ENCODE peak calls at places on chromosomes 4 and X, in nine cellular contexts. One of them, this sample, is unnamed.

GRCh38 chr4:41611881-41612871 is 74.2 kb downstream of the LIMCH1 start:
- DNase-seq in A549: peak; percentile 17
- DNase-seq in HCT116: no peak
- DNase-seq in ovary: peak; percentile 43
- DNase-seq in erythroblast: no peak
- DNase-seq in GM12878: no peak
- DNase-seq in NB4: no peak
- DNase-seq in GM12891: no peak
- DNase-seq in spleen: no peak
- DNase-seq in this sample: peak; percentile 17

GRCh38 chrX:154809939-154810665 is 4.8 kb upstream of the MPP1 start:
- DNase-seq in A549: no peak
- DNase-seq in HCT116: no peak
- DNase-seq in ovary: no peak
- DNase-seq in erythroblast: no peak
- DNase-seq in GM12878: no peak
- DNase-seq in NB4: peak; percentile 42
- DNase-seq in GM12891: no peak
- DNase-seq in spleen: no peak
- DNase-seq in this sample: no peak

GRCh38 chr4:174217273-174218126 is 66.0 kb downstream of the FBXO8 start:
- DNase-seq in A549: no peak
- DNase-seq in HCT116: no peak
- DNase-seq in ovary: peak; percentile 25
- DNase-seq in erythroblast: peak; percentile 37
- DNase-seq in GM12878: no peak
- DNase-seq in NB4: peak; percentile 39
- DNase-seq in GM12891: no peak
- DNase-seq in spleen: no peak
- DNase-seq in this sample: peak; percentile 8

GRCh38 chr4:128924951-128925350 is 115.5 kb downstream of the JADE1 start:
- DNase-seq in A549: no peak
- DNase-seq in HCT116: no peak
- DNase-seq in ovary: no peak
- DNase-seq in erythroblast: no peak
- DNase-seq in GM12878: no peak
- DNase-seq in NB4: no peak
- DNase-seq in GM12891: no peak
- DNase-seq in spleen: no peak
- DNase-seq in this sample: no peak

GRCh38 chrX:149962859-149963757 is 24.8 kb upstream of the EOLA2 start:
- DNase-seq in A549: peak; percentile 69
- DNase-seq in HCT116: peak; percentile 45
- DNase-seq in ovary: peak; percentile 35
- DNase-seq in erythroblast: peak; percentile 35
- DNase-seq in GM12878: peak; percentile 5
- DNase-seq in NB4: peak; percentile 49
- DNase-seq in GM12891: no peak
- DNase-seq in spleen: no peak
- DNase-seq in this sample: peak; percentile 10

GRCh38 chr4:156217236-156217635 is 263.6 kb upstream of the CTSO start:
- DNase-seq in A549: no peak
- DNase-seq in HCT116: no peak
- DNase-seq in ovary: no peak
- DNase-seq in erythroblast: no peak
- DNase-seq in GM12878: no peak
- DNase-seq in NB4: no peak
- DNase-seq in GM12891: no peak
- DNase-seq in spleen: no peak
- DNase-seq in this sample: no peak

GRCh38 chrX:130280901-130281300 is 12.2 kb upstream of the ZNF280C start:
- DNase-seq in A549: no peak
- DNase-seq in HCT116: no peak
- DNase-seq in ovary: no peak
- DNase-seq in erythroblast: no peak
- DNase-seq in GM12878: no peak
- DNase-seq in NB4: no peak
- DNase-seq in GM12891: no peak
- DNase-seq in spleen: no peak
- DNase-seq in this sample: no peak

GRCh38 chrX:21926116-21926515 is 14.4 kb upstream of the SMS start:
- DNase-seq in A549: peak; percentile 18
- DNase-seq in HCT116: no peak
- DNase-seq in ovary: no peak
- DNase-seq in erythroblast: no peak
- DNase-seq in GM12878: no peak
- DNase-seq in NB4: peak; percentile 56
- DNase-seq in GM12891: no peak
- DNase-seq in spleen: no peak
- DNase-seq in this sample: no peak

GRCh38 chr4:108890491-108890890 is 127.6 kb upstream of the ETNPPL start:
- DNase-seq in A549: no peak
- DNase-seq in HCT116: no peak
- DNase-seq in ovary: no peak
- DNase-seq in erythroblast: no peak
- DNase-seq in GM12878: no peak
- DNase-seq in NB4: no peak
- DNase-seq in GM12891: no peak
- DNase-seq in spleen: no peak
- DNase-seq in this sample: no peak

GRCh38 chrX:40057405-40057804 is 40.4 kb downstream of the BCOR start:
- DNase-seq in A549: no peak
- DNase-seq in HCT116: no peak
- DNase-seq in ovary: no peak
- DNase-seq in erythroblast: no peak
- DNase-seq in GM12878: no peak
- DNase-seq in NB4: no peak
- DNase-seq in GM12891: no peak
- DNase-seq in spleen: no peak
- DNase-seq in this sample: no peak

GRCh38 chr4:56055991-56056390 is 107.2 kb downstream of the CEP135 start:
- DNase-seq in A549: no peak
- DNase-seq in HCT116: no peak
- DNase-seq in ovary: no peak
- DNase-seq in erythroblast: no peak
- DNase-seq in GM12878: no peak
- DNase-seq in NB4: no peak
- DNase-seq in GM12891: no peak
- DNase-seq in spleen: no peak
- DNase-seq in this sample: no peak

GRCh38 chr4:88033309-88033708 is 25.9 kb downstream of the PKD2 start:
- DNase-seq in A549: peak; percentile 68
- DNase-seq in HCT116: peak; percentile 34
- DNase-seq in ovary: no peak
- DNase-seq in erythroblast: peak; percentile 87
- DNase-seq in GM12878: no peak
- DNase-seq in NB4: peak; percentile 65
- DNase-seq in GM12891: peak; percentile 28
- DNase-seq in spleen: no peak
- DNase-seq in this sample: no peak

GRCh38 chrX:38312436-38312835 is 14.9 kb downstream of the RPGR start:
- DNase-seq in A549: peak; percentile 40
- DNase-seq in HCT116: peak; percentile 56
- DNase-seq in ovary: no peak
- DNase-seq in erythroblast: no peak
- DNase-seq in GM12878: no peak
- DNase-seq in NB4: peak; percentile 75
- DNase-seq in GM12891: no peak
- DNase-seq in spleen: no peak
- DNase-seq in this sample: no peak

DNA sequence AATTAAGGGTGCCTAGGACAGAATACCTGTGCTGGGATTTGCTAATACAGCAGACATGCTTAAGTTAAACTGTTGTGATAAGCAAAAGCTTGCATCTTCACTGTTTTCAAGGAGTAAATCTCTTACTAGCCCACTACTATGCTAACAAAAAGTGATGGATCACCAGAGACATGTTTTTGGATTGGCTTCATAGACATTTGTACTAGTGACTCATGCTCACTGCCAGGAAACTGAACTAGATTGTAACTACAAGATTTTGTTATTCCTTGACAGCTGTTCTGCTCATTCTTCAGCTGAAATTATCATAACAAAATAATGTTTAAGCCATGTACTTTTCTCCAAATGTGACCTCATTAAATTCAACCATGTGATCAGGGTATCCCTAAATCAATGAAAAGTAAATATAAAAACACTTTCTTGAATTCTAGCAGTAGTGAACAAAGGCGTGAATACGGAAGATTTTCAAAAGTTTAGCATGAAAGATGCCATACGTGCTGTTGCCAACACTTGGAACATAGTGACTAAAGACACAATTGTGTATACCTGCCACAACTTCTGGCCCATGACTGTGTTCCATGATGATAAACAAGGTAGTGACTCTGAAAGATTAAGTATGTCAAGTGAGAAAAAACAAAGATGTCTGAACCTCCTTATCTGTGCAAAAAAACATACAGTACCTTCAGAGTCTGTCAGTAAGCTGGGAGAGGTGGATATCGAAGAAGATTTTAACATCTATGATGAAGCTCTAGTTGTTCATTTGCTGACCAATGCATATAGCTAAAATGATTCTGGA is 154.0 kb downstream of the BTC start:
- DNase-seq in A549: no peak
- DNase-seq in HCT116: no peak
- DNase-seq in ovary: no peak
- DNase-seq in erythroblast: no peak
- DNase-seq in GM12878: no peak
- DNase-seq in NB4: no peak
- DNase-seq in GM12891: no peak
- DNase-seq in spleen: no peak
- DNase-seq in this sample: no peak
- TF ChIP-seq POLR2A in A549: no peak
- TF ChIP-seq POLR2A in HCT116: peak; percentile 55
- TF ChIP-seq POLR2A in ovary: no peak
- TF ChIP-seq POLR2A in erythroblast: no peak
- TF ChIP-seq POLR2A in GM12878: no peak
- TF ChIP-seq POLR2A in NB4: no peak
- TF ChIP-seq POLR2A in GM12891: no peak
- TF ChIP-seq POLR2A in spleen: no peak
- TF ChIP-seq POLR2A in this sample: no peak

DNA sequence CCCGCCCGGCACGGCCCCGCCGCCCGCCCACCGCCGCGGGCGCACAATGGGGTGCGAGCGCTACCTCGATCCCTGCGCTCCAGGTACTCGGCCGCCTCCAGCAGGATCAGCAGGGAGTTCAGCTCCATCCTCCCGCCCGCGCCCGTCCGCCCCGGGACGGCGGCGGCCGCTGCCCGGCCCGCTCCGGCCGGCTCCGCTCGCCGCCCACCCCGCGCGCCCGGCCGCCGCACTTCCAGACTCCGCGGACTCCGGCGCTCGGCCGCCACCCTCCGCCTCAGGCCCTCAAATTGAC is at the start of gene MXD4:
- DNase-seq in A549: no peak
- DNase-seq in HCT116: no peak
- DNase-seq in ovary: no peak
- DNase-seq in erythroblast: no peak
- DNase-seq in GM12878: no peak
- DNase-seq in NB4: no peak
- DNase-seq in GM12891: no peak
- DNase-seq in spleen: no peak
- DNase-seq in this sample: peak; percentile 19
- TF ChIP-seq POLR2A in A549: peak; percentile 35
- TF ChIP-seq POLR2A in HCT116: no peak
- TF ChIP-seq POLR2A in ovary: no peak
- TF ChIP-seq POLR2A in erythroblast: no peak
- TF ChIP-seq POLR2A in GM12878: no peak
- TF ChIP-seq POLR2A in NB4: no peak
- TF ChIP-seq POLR2A in GM12891: no peak
- TF ChIP-seq POLR2A in spleen: peak; percentile 64
- TF ChIP-seq POLR2A in this sample: peak; percentile 45

DNA sequence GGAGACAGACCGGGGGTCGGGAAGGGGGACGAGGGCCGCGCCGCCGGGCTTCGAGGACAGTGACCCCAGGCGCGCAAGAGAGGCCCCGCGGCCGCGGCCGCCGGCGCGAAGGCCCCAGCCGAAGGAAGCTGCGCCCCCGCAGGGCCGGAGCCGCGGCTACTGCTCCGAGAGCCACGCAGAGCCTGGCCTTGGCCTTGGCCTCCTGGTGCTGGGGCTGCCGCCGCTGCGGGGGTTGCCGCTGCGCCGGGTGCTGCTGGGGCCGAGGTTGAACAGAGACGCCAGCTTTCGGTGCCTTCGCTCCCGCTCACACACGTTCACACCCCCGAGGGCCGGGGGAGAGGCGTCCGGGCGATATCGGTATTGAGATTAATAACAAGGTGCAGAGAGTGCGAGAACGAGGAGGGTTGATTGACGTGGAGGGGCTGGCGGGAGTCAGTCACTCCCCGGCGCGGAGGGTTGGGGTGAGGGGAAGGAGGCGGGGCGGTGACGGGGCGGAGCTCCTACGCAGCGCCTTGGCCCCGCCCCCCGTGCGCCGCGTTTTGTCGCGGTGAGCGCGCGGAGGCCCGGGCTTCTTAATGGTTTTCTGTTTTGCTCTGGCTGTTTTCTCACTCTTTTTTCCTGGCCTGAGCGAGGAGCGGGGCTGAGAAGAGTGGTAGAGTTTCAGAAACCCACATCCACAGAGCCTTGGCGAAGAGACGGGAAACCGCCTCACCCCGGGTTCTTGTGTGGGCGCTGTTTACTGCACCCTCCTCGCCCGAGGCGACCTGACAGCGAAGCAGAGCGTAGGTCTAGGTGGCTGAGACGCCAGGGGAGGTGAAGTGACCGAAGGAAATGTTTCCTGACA is 890 bp upstream of the CNOT6L start:
- DNase-seq in A549: peak; percentile 82
- DNase-seq in HCT116: peak; percentile 62
- DNase-seq in ovary: peak; percentile 90
- DNase-seq in erythroblast: peak; percentile 98
- DNase-seq in GM12878: peak; percentile 37
- DNase-seq in NB4: peak; percentile 93
- DNase-seq in GM12891: peak; percentile 75
- DNase-seq in spleen: peak; percentile 99
- DNase-seq in this sample: peak; percentile 51
- TF ChIP-seq POLR2A in A549: peak; percentile 46
- TF ChIP-seq POLR2A in HCT116: peak; percentile 95
- TF ChIP-seq POLR2A in ovary: peak; percentile 66
- TF ChIP-seq POLR2A in erythroblast: peak; percentile 97
- TF ChIP-seq POLR2A in GM12878: peak; percentile 77
- TF ChIP-seq POLR2A in NB4: peak; percentile 76
- TF ChIP-seq POLR2A in GM12891: peak; percentile 32
- TF ChIP-seq POLR2A in spleen: peak; percentile 53
- TF ChIP-seq POLR2A in this sample: no peak

DNA sequence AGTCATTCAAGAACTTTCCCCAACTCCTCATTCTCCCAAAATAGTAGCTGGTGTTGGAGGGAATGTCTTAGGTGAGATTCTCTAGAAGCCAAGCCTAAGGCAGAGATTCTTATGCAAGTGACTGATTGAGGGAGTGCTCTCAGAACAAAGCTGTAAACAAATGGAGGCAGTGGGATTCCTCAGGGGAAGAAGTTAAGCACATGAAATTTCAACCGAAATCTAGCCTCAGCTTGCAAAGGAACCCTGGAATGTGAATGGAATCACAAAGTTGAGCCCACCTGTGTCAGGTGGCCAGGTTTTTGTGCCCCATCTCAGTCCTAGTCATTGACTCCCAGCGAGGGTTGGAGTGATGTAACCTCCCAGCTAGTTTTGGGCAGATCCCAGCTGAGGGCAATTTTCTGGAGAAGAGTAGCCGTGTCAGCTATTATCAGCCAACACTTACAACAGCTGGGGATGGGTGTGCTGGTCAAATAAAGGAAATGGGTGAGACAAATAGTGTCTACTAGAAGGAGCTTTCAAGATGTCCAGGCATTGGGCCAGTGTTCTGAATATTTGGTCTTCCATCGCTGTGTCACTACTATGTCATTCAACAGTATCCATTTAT is 29.7 kb upstream of the FGF2 start:
- DNase-seq in A549: no peak
- DNase-seq in HCT116: no peak
- DNase-seq in ovary: no peak
- DNase-seq in erythroblast: peak; percentile 50
- DNase-seq in GM12878: no peak
- DNase-seq in NB4: no peak
- DNase-seq in GM12891: no peak
- DNase-seq in spleen: no peak
- DNase-seq in this sample: no peak
- TF ChIP-seq POLR2A in A549: no peak
- TF ChIP-seq POLR2A in HCT116: no peak
- TF ChIP-seq POLR2A in ovary: no peak
- TF ChIP-seq POLR2A in erythroblast: no peak
- TF ChIP-seq POLR2A in GM12878: no peak
- TF ChIP-seq POLR2A in NB4: no peak
- TF ChIP-seq POLR2A in GM12891: no peak
- TF ChIP-seq POLR2A in spleen: no peak
- TF ChIP-seq POLR2A in this sample: no peak

This sample was measured in H54.